ENCODE peak calls at places on chromosomes 5 and 9, in six cellular contexts. M is stomach, V is sigmoid colon, Q is gastrocnemius medialis, K is A549, C is pancreas. S is an unnamed sample.

GRCh38 chr5:112210430-112211005 is 208.6 kb downstream of the EPB41L4A start:
- DNase-seq in M (peak; percentile 58), V (no peak), Q (no peak), K (peak; percentile 9), C (peak; percentile 35), S (peak; percentile 50)

GRCh38 chr5:473344-474192 is 30.6 kb downstream of the EXOC3 start:
- DNase-seq in M (peak; percentile 37), V (peak; percentile 74), Q (no peak), K (peak; percentile 35), C (no peak), S (peak; percentile 68)

GRCh38 chr5:2259494-2260107 is 376.9 kb upstream of the IRX4 start:
- DNase-seq in M (no peak), V (no peak), Q (no peak), K (no peak), C (no peak), S (no peak)

GRCh38 chr9:18569941-18570630 is 96.1 kb downstream of the ADAMTSL1 start:
- DNase-seq in M (no peak), V (no peak), Q (no peak), K (no peak), C (no peak), S (no peak)

GRCh38 chr5:11363779-11364178 is 540.5 kb downstream of the CTNND2 start:
- DNase-seq in M (no peak), V (no peak), Q (no peak), K (no peak), C (no peak), S (no peak)

GRCh38 chr9:130289711-130290241 is 24.2 kb downstream of the HMCN2 start:
- DNase-seq in M (no peak), V (peak; percentile 81), Q (no peak), K (no peak), C (no peak), S (peak; percentile 78)

GRCh38 chr9:133954862-133955529 is 37.1 kb downstream of the VAV2 start:
- DNase-seq in M (no peak), V (no peak), Q (no peak), K (no peak), C (no peak), S (peak; percentile 15)

GRCh38 chr9:107487521-107488399 is 1.8 kb downstream of the KLF4 start:
- DNase-seq in M (peak; percentile 68), V (peak; percentile 78), Q (no peak), K (peak; percentile 33), C (peak; percentile 48), S (peak; percentile 72)

GRCh38 chr5:66134407-66134843 is 9.7 kb upstream of the SREK1 start:
- DNase-seq in M (no peak), V (no peak), Q (no peak), K (no peak), C (no peak), S (no peak)

GRCh38 chr5:174425964-174426290 is 298.5 kb upstream of the MSX2 start:
- DNase-seq in M (no peak), V (no peak), Q (no peak), K (no peak), C (no peak), S (no peak)

GRCh38 chr5:34022131-34022705 is 14.4 kb upstream of the AMACR start:
- DNase-seq in M (no peak), V (no peak), Q (no peak), K (no peak), C (no peak), S (no peak)

GRCh38 chr5:120808606-120809005 is 344.5 kb downstream of the PRR16 start:
- DNase-seq in M (no peak), V (no peak), Q (no peak), K (no peak), C (no peak), S (no peak)

GRCh38 chr5:138224712-138225111 is 11.6 kb upstream of the CDC23 start:
- DNase-seq in M (no peak), V (no peak), Q (no peak), K (no peak), C (no peak), S (no peak)

GRCh38 chr9:21110708-21111576 is 30.7 kb downstream of the IFNW1 start:
- DNase-seq in M (no peak), V (no peak), Q (no peak), K (peak; percentile 40), C (no peak), S (no peak)

GRCh38 chr9:22084336-22085035 is 75.4 kb upstream of the CDKN2B start:
- DNase-seq in M (no peak), V (no peak), Q (no peak), K (no peak), C (no peak), S (no peak)

GRCh38 chr5:177468329-177469058 is 4.9 kb downstream of the DBN1 start:
- DNase-seq in M (no peak), V (peak; percentile 88), Q (no peak), K (no peak), C (no peak), S (peak; percentile 69)

GRCh38 chr9:27528278-27528885 is 1.2 kb downstream of the MOB3B start:
- DNase-seq in M (peak; percentile 84), V (peak; percentile 94), Q (peak; percentile 74), K (no peak), C (peak; percentile 76), S (peak; percentile 87)

GRCh38 chr5:179791881-179792611 is 1.7 kb upstream of the LTC4S start:
- DNase-seq in M (no peak), V (peak; percentile 73), Q (no peak), K (no peak), C (peak; percentile 22), S (no peak)

GRCh38 chr5:158382473-158382872 is 523.5 kb upstream of the CLINT1 start:
- DNase-seq in M (no peak), V (peak; percentile 90), Q (peak; percentile 44), K (peak; percentile 59), C (peak; percentile 43), S (peak; percentile 70)

GRCh38 chr5:42315214-42315613 is 108.0 kb upstream of the GHR start:
- DNase-seq in M (no peak), V (no peak), Q (no peak), K (no peak), C (no peak), S (no peak)

GRCh38 chr5:54774281-54775171 is 210.9 kb downstream of the ESM1 start:
- DNase-seq in M (peak; percentile 67), V (peak; percentile 77), Q (peak; percentile 10), K (no peak), C (no peak), S (peak; percentile 75)

GRCh38 chr9:127204771-127205470 is 59.7 kb upstream of the GARNL3 start:
- DNase-seq in M (no peak), V (peak; percentile 66), Q (peak; percentile 78), K (peak; percentile 76), C (no peak), S (peak; percentile 88)

GRCh38 chr9:25700430-25700829 is 22.2 kb upstream of the TUSC1 start:
- DNase-seq in M (no peak), V (no peak), Q (no peak), K (no peak), C (no peak), S (no peak)

GRCh38 chr5:93723005-93723404 is 18.4 kb downstream of the POU5F2 start:
- DNase-seq in M (no peak), V (no peak), Q (no peak), K (no peak), C (no peak), S (no peak)

GRCh38 chr5:171520300-171521170 is 101.1 kb downstream of the FGF18 start:
- DNase-seq in M (no peak), V (no peak), Q (no peak), K (no peak), C (no peak), S (peak; percentile 62)

GRCh38 chr5:171055881-171056454 is 194.2 kb downstream of the RANBP17 start:
- DNase-seq in M (no peak), V (no peak), Q (no peak), K (no peak), C (no peak), S (no peak)

GRCh38 chr5:98042521-98042920 is 730.9 kb upstream of the RGMB start:
- DNase-seq in M (no peak), V (no peak), Q (no peak), K (no peak), C (no peak), S (no peak)

GRCh38 chr5:83006683-83007283 is 70.4 kb downstream of the TMEM167A start:
- DNase-seq in M (no peak), V (no peak), Q (no peak), K (no peak), C (no peak), S (no peak)

GRCh38 chr9:100449420-100449819 is 22.5 kb downstream of the MSANTD3 start:
- DNase-seq in M (no peak), V (no peak), Q (no peak), K (no peak), C (no peak), S (no peak)

DNA sequence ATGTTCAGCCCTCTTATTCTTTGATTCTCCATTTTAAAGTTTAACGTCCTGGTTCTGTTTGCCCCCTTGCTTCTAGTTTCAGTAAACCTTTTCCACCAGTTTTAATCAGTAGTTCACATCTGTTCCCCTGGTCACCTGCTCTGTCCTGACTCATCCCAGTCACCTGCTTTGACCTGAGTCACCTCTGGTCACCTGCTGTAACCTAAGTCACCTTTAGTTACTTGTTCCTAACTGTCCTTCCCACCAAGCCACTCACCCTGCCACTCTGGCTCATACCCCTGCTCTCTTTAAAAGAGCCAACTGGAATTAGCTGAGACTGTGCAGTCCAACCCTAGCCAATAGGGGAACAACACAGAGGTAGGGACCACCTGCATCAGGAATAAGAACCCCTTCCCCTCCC is 43.0 kb downstream of the SEMA6A start:
- DNase-seq in M (no peak), V (no peak), Q (no peak), K (no peak), C (no peak), S (no peak)
- H3K4me1 ChIP-seq in M (peaks cover 64% of the 10 kb centered on the region), V (peaks cover 88% of the 10 kb centered on the region), Q (peaks cover 39% of the 10 kb centered on the region), K (no peaks in the 10 kb centered on the region), C (peaks cover 4% of the 10 kb centered on the region), S (peaks cover 39% of the 10 kb centered on the region)

GRCh38 chr5:153835891-153836515 is 202.7 kb downstream of the FAM114A2 start:
- DNase-seq in M (no peak), V (no peak), Q (no peak), K (no peak), C (no peak), S (no peak)
- TF ChIP-seq CTCF in M (no peak), V (no peak), Q (no peak), K (no peak), C (no peak), S (no peak)

GRCh38 chr9:114154597-114155102 is 687 bp upstream of the COL27A1 start:
- DNase-seq in M (no peak), V (no peak), Q (no peak), K (no peak), C (no peak), S (no peak)

GRCh38 chr9:114156311-114156657 is 947 bp downstream of the COL27A1 start:
- DNase-seq in M (peak; percentile 35), V (no peak), Q (no peak), K (no peak), C (no peak), S (no peak)

GRCh38 chr9:114156658-114157421 is 1.5 kb downstream of the COL27A1 start:
- DNase-seq in M (peak; percentile 45), V (peak; percentile 90), Q (peak; percentile 26), K (peak; percentile 28), C (peak; percentile 63), S (peak; percentile 53)

GRCh38 chr9:114155263-114155966 is at the start of gene COL27A1:
- DNase-seq in M (peak; percentile 87), V (peak; percentile 91), Q (peak; percentile 53), K (peak; percentile 82), C (peak; percentile 80), S (peak; percentile 89)

GRCh38 chr9:114155967-114156294 is 594 bp downstream of the COL27A1 start:
- DNase-seq in M (no peak), V (no peak), Q (no peak), K (no peak), C (no peak), S (no peak)
- H3K4me3 ChIP-seq in M (peak overlapping the region; percentile 66), V (peak overlapping the region; percentile 37), Q (peak overlapping the region; percentile 68), K (peak overlapping the region; percentile 92), C (peak overlapping the region; percentile 79), S (peak overlapping the region; percentile 78)

GRCh38 chr9:110110154-110110553 is 97.8 kb downstream of the C9orf152 start:
- DNase-seq in M (no peak), V (no peak), Q (no peak), K (no peak), C (no peak), S (no peak)
- H3K4me1 ChIP-seq in M (peaks cover 15% of the 10 kb centered on the region), V (peaks cover 16% of the 10 kb centered on the region), Q (peaks cover 15% of the 10 kb centered on the region), K (peaks cover 4% of the 10 kb centered on the region), C (no peaks in the 10 kb centered on the region), S (peaks cover 5% of the 10 kb centered on the region)